ENCODE peak calls at places on chromosomes 4 and X, in four cellular contexts. One of them, this sample, is unnamed.
A peak's percentile ranks its signal among the peaks of the same experiment; 100 is the strongest.

GRCh38 chr4:38034986-38035882 is 75.0 kb downstream of the PTTG2 start:
- DNase-seq in Peyer's patch: no peak
- DNase-seq in lower lobe of right lung: no peak
- DNase-seq in kidney: no peak
- DNase-seq in this sample: no peak

GRCh38 chrX:9902651-9903050 is 64.5 kb upstream of the CLDN34 start:
- DNase-seq in Peyer's patch: no peak
- DNase-seq in lower lobe of right lung: no peak
- DNase-seq in kidney: no peak
- DNase-seq in this sample: no peak

GRCh38 chr4:126230244-126230643 is 915.5 kb downstream of the FAT4 start:
- DNase-seq in Peyer's patch: no peak
- DNase-seq in lower lobe of right lung: no peak
- DNase-seq in kidney: no peak
- DNase-seq in this sample: no peak

GRCh38 chrX:97539970-97540519 is 656.3 kb downstream of the RPA4 start:
- DNase-seq in Peyer's patch: no peak
- DNase-seq in lower lobe of right lung: no peak
- DNase-seq in kidney: no peak
- DNase-seq in this sample: no peak

GRCh38 chr4:160180206-160180605 is 1077.3 kb downstream of the RAPGEF2 start:
- DNase-seq in Peyer's patch: no peak
- DNase-seq in lower lobe of right lung: no peak
- DNase-seq in kidney: no peak
- DNase-seq in this sample: no peak

GRCh38 chr4:158020734-158021346 is 152.0 kb downstream of the GASK1B start:
- DNase-seq in Peyer's patch: no peak
- DNase-seq in lower lobe of right lung: no peak
- DNase-seq in kidney: no peak
- DNase-seq in this sample: no peak

GRCh38 chr4:16113741-16114140 is 29.9 kb upstream of the PROM1 start:
- DNase-seq in Peyer's patch: no peak
- DNase-seq in lower lobe of right lung: no peak
- DNase-seq in kidney: no peak
- DNase-seq in this sample: no peak

GRCh38 chrX:28099166-28099565 is 117.9 kb upstream of the DCAF8L1 start:
- DNase-seq in Peyer's patch: no peak
- DNase-seq in lower lobe of right lung: no peak
- DNase-seq in kidney: no peak
- DNase-seq in this sample: no peak

GRCh38 chr4:85783483-85783882 is 308.5 kb downstream of the ARHGAP24 start:
- DNase-seq in Peyer's patch: no peak
- DNase-seq in lower lobe of right lung: no peak
- DNase-seq in kidney: no peak
- DNase-seq in this sample: no peak

GRCh38 chrX:17499512-17499911 is 124.5 kb downstream of the NHS start:
- DNase-seq in Peyer's patch: no peak
- DNase-seq in lower lobe of right lung: no peak
- DNase-seq in kidney: no peak
- DNase-seq in this sample: no peak

GRCh38 chrX:17496407-17496806 is 121.4 kb downstream of the NHS start:
- DNase-seq in Peyer's patch: no peak
- DNase-seq in lower lobe of right lung: no peak
- DNase-seq in kidney: no peak
- DNase-seq in this sample: no peak

GRCh38 chrX:17495052-17495451 is 120.1 kb downstream of the NHS start:
- DNase-seq in Peyer's patch: no peak
- DNase-seq in lower lobe of right lung: no peak
- DNase-seq in kidney: no peak
- DNase-seq in this sample: no peak

GRCh38 chrX:17494231-17494630 is 119.2 kb downstream of the NHS start:
- DNase-seq in Peyer's patch: no peak
- DNase-seq in lower lobe of right lung: no peak
- DNase-seq in kidney: no peak
- DNase-seq in this sample: no peak

DNA sequence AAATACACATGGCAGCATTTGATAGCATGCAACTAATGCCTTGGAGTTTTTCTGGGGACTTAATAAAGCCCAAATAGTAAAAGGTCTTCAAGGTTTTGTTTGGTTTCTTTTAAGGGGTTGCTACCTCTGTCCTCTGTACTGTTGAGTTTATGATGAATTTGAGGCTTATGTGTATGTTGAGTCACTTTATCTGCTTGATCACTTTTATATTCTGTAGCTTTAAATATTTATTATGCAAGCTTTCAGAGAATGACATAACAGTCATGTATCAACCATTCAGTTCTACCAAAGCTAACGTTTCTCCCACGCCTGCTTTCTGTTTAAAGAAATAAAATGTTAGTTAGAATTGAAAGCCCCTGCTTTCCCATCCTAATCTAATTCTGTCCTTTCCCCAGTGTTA is 122.2 kb downstream of the NHS start:
- DNase-seq in Peyer's patch: no peak
- DNase-seq in lower lobe of right lung: no peak
- DNase-seq in kidney: no peak
- DNase-seq in this sample: no peak
- H3K4me1 ChIP-seq in Peyer's patch: no peaks in the 10 kb centered on the region
- H3K4me1 ChIP-seq in lower lobe of right lung: no peaks in the 10 kb centered on the region
- H3K4me1 ChIP-seq in kidney: no peaks in the 10 kb centered on the region
- H3K4me1 ChIP-seq in this sample: no peaks in the 10 kb centered on the region

GRCh38 chr4:74410741-74411140 is 34.2 kb upstream of the AREG start:
- DNase-seq in Peyer's patch: no peak
- DNase-seq in lower lobe of right lung: no peak
- DNase-seq in kidney: no peak
- DNase-seq in this sample: no peak

GRCh38 chr4:74413265-74413664 is 31.7 kb upstream of the AREG start:
- DNase-seq in Peyer's patch: no peak
- DNase-seq in lower lobe of right lung: no peak
- DNase-seq in kidney: no peak
- DNase-seq in this sample: no peak

GRCh38 chr4:74412225-74412624 is 32.7 kb upstream of the AREG start:
- DNase-seq in Peyer's patch: no peak
- DNase-seq in lower lobe of right lung: no peak
- DNase-seq in kidney: no peak
- DNase-seq in this sample: no peak

GRCh38 chr4:74415602-74416300 is 29.2 kb upstream of the AREG start:
- DNase-seq in Peyer's patch: no peak
- DNase-seq in lower lobe of right lung: no peak
- DNase-seq in kidney: no peak
- DNase-seq in this sample: no peak

DNA sequence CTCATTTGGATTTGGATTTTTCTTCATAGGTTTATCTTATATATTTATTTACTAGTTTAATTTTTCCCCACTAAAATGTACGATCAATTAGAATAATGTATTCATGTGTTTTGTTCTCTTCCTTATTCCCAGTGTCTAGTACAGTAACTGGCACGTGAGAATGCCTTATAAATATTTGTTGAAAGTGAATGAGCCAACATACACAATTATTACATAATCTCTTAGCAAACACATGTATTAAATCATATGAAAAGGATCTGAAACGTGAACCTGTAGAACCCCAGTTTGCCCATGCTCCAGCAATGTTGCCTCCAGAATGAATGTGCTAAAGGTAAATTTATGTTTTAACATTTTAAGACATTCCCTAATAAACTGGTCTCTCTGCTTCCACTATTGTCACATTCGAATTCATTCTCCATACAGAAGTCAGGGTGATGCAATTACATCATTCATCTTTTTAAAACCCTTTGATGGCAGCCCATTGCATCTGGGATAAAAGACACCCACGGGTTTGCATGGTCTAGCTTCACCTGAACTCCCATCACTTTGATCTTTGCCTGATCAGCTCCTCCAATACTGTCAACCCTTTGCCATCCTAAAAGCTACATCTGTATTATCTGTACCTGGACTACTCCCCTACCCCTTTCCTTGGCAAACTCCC is 30.7 kb upstream of the AREG start:
- DNase-seq in Peyer's patch: no peak
- DNase-seq in lower lobe of right lung: no peak
- DNase-seq in kidney: no peak
- DNase-seq in this sample: no peak
- H3K27ac ChIP-seq in Peyer's patch: no peak overlapping the region
- H3K27ac ChIP-seq in lower lobe of right lung: no peak overlapping the region
- H3K27ac ChIP-seq in kidney: no peak overlapping the region
- H3K27ac ChIP-seq in this sample: no peak overlapping the region

DNA sequence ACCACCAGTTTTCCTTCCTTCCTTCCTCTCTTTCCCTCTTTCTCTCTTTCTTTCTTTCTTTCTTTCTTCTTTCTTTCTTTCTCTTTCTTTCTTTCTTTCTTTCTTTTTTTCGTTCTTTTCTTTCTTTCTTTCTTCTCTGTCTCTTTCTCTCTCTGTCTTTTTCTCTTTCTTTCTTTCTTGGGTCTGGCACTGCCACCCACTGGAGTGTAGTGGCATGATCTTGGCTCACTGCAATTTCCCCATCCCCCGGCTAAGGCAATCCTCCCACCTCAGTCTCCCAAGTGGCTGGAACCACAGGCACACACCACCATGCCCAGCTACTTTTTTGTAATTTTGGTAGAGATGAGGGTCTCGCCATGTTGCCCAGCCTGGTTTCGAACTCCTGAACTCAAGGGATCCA is 51.6 kb upstream of the NHS start:
- DNase-seq in Peyer's patch: no peak
- DNase-seq in lower lobe of right lung: no peak
- DNase-seq in kidney: no peak
- DNase-seq in this sample: no peak
- TF ChIP-seq CTCF in Peyer's patch: no peak
- TF ChIP-seq CTCF in lower lobe of right lung: no peak
- TF ChIP-seq CTCF in kidney: no peak
- TF ChIP-seq CTCF in this sample: no peak

GRCh38 chr4:5370286-5370685 is 319.0 kb downstream of the STK32B start:
- DNase-seq in Peyer's patch: no peak
- DNase-seq in lower lobe of right lung: no peak
- DNase-seq in kidney: no peak
- DNase-seq in this sample: no peak
- H3K4me1 ChIP-seq in Peyer's patch: no peaks in the 10 kb centered on the region
- H3K4me1 ChIP-seq in lower lobe of right lung: no peaks in the 10 kb centered on the region
- H3K4me1 ChIP-seq in kidney: no peaks in the 10 kb centered on the region
- H3K4me1 ChIP-seq in this sample: no peaks in the 10 kb centered on the region

GRCh38 chrX:106734827-106735226 is 8.3 kb downstream of the RNF128 start:
- DNase-seq in Peyer's patch: no peak
- DNase-seq in lower lobe of right lung: no peak
- DNase-seq in kidney: no peak
- DNase-seq in this sample: no peak
- H3K27ac ChIP-seq in Peyer's patch: no peak overlapping the region
- H3K27ac ChIP-seq in lower lobe of right lung: no peak overlapping the region
- H3K27ac ChIP-seq in kidney: no peak overlapping the region
- H3K27ac ChIP-seq in this sample: no peak overlapping the region

DNA sequence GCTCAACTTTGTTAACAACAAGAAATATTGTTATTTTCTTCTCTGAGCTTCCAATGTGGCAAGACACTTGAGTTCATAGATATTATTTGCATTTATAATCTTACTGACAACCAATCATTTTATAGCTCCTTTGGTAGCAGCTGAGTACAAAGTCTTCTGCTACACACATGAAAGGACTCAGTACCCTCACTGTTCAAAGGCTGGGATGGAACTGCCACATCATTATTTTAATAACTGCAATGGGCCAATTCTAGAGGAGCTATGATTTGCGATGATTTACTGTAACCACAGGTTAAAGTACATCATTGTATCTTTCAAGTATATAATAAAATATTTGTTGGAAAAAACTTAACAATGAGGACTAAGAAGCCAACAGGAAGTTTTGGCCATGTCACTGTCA is 10.9 kb downstream of the MTTP start:
- DNase-seq in Peyer's patch: no peak
- DNase-seq in lower lobe of right lung: no peak
- DNase-seq in kidney: no peak
- DNase-seq in this sample: no peak
- TF ChIP-seq CTCF in Peyer's patch: no peak
- TF ChIP-seq CTCF in lower lobe of right lung: no peak
- TF ChIP-seq CTCF in kidney: no peak
- TF ChIP-seq CTCF in this sample: no peak

DNA sequence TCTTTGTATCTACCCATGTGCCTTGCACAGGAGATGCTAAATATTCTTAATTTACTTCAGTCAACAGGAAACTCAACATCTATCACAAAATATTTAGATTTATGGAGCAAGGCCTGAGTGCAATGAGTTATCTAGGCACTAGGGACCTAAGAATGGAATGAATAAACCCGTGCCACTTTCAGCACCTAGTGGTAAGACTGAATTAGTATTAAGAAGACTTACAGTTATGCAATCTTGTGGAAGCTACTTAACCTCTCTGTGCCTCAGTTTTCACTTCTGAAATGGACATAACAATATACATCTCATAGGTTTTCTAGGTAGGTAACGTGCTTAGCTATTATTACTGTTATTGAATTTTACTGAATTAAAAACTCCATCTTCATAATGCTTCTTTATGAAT is 144.6 kb upstream of the MAP3K15 start:
- DNase-seq in Peyer's patch: no peak
- DNase-seq in lower lobe of right lung: no peak
- DNase-seq in kidney: no peak
- DNase-seq in this sample: no peak
- H3K4me1 ChIP-seq in Peyer's patch: no peaks in the 10 kb centered on the region
- H3K4me1 ChIP-seq in lower lobe of right lung: no peaks in the 10 kb centered on the region
- H3K4me1 ChIP-seq in kidney: no peaks in the 10 kb centered on the region
- H3K4me1 ChIP-seq in this sample: no peaks in the 10 kb centered on the region

GRCh38 chr4:168835880-168836454 is 174.1 kb downstream of the CBR4 start:
- DNase-seq in Peyer's patch: no peak
- DNase-seq in lower lobe of right lung: no peak
- DNase-seq in kidney: no peak
- DNase-seq in this sample: no peak
- H3K27ac ChIP-seq in Peyer's patch: no peak overlapping the region
- H3K27ac ChIP-seq in lower lobe of right lung: peak overlapping the region; percentile 22
- H3K27ac ChIP-seq in kidney: no peak overlapping the region
- H3K27ac ChIP-seq in this sample: peak overlapping the region; percentile 8

GRCh38 chr4:90025248-90025647 is 101.9 kb upstream of the CCSER1 start:
- DNase-seq in Peyer's patch: no peak
- DNase-seq in lower lobe of right lung: no peak
- DNase-seq in kidney: no peak
- DNase-seq in this sample: no peak
- TF ChIP-seq CTCF in Peyer's patch: peak; percentile 20
- TF ChIP-seq CTCF in lower lobe of right lung: no peak
- TF ChIP-seq CTCF in kidney: no peak
- TF ChIP-seq CTCF in this sample: peak; percentile 16

GRCh38 chr4:145216532-145216931 is 36.1 kb upstream of the OTUD4 start:
- DNase-seq in Peyer's patch: no peak
- DNase-seq in lower lobe of right lung: no peak
- DNase-seq in kidney: no peak
- DNase-seq in this sample: no peak

GRCh38 chr4:145207934-145208333 is 27.5 kb upstream of the OTUD4 start:
- DNase-seq in Peyer's patch: no peak
- DNase-seq in lower lobe of right lung: no peak
- DNase-seq in kidney: no peak
- DNase-seq in this sample: no peak

GRCh38 chr4:145218251-145218650 is 37.9 kb upstream of the OTUD4 start:
- DNase-seq in Peyer's patch: no peak
- DNase-seq in lower lobe of right lung: no peak
- DNase-seq in kidney: peak; percentile 65
- DNase-seq in this sample: no peak

GRCh38 chr4:145217339-145217738 is 37.0 kb upstream of the OTUD4 start:
- DNase-seq in Peyer's patch: no peak
- DNase-seq in lower lobe of right lung: no peak
- DNase-seq in kidney: no peak
- DNase-seq in this sample: no peak

DNA sequence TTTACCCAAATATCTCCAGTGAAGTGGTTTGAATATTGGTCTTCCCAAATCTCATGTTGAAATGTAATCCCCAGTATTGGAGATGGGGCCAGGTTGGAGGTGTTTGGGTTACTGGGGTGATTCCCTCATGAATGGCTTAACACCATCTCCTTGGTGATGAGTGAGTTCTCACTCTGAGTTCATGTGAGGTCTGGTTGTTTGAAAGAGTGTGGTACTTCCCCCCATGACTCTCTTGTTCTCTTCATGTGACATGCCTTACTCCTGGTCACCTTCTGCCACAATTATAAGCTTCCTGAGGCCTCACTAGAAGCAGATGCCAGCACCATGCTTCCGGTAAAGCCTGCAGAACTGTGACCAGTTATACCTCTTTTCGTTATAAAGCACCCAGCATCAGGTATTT is 32.9 kb upstream of the OTUD4 start:
- DNase-seq in Peyer's patch: no peak
- DNase-seq in lower lobe of right lung: no peak
- DNase-seq in kidney: no peak
- DNase-seq in this sample: no peak
- H3K4me1 ChIP-seq in Peyer's patch: no peaks in the 10 kb centered on the region
- H3K4me1 ChIP-seq in lower lobe of right lung: no peaks in the 10 kb centered on the region
- H3K4me1 ChIP-seq in kidney: no peaks in the 10 kb centered on the region
- H3K4me1 ChIP-seq in this sample: no peaks in the 10 kb centered on the region